ENCODE peak calls at places on chromosomes 7 and 10, in nine cellular contexts. R is cardiac muscle cell, U is fibroblast of lung, Y is heart right ventricle, B is PC-9, V is GM23338, Z is neuronal stem cell, Q is psoas muscle, I is mesendoderm. P is an unnamed sample. For H3K4me1, the result is how much of the 10 kb centered on the place peaks cover.

GRCh38 chr7:157072361-157072760 is 61.9 kb upstream of the MNX1 start:
- DNase-seq in R (no peak), U (no peak), Y (no peak), B (no peak), V (no peak), Z (no peak), Q (no peak), I (no peak), P (no peak)

GRCh38 chr7:130995252-130996081 is 261.5 kb upstream of the KLF14 start:
- DNase-seq in R (no peak), U (peak), Y (no peak), B (no peak), V (no peak), Z (no peak), Q (no peak), I (no peak), P (no peak)

GRCh38 chr10:49272251-49273081 is 26.5 kb upstream of the C10orf71 start:
- DNase-seq in R (no peak), U (no peak), Y (peak), B (no peak), V (no peak), Z (no peak), Q (peak), I (no peak), P (no peak)

GRCh38 chr7:28375729-28376128 is 36.6 kb upstream of the CREB5 start:
- DNase-seq in R (no peak), U (no peak), Y (no peak), B (no peak), V (no peak), Z (no peak), Q (no peak), I (no peak), P (no peak)

GRCh38 chr10:34184901-34185386 is 630.2 kb downstream of the PARD3 start:
- DNase-seq in R (no peak), U (no peak), Y (no peak), B (no peak), V (no peak), Z (no peak), Q (no peak), I (no peak), P (no peak)

GRCh38 chr7:157002819-157003421 is 7.5 kb downstream of the MNX1 start:
- DNase-seq in R (no peak), U (no peak), Y (no peak), B (no peak), V (peak), Z (no peak), Q (no peak), I (peak), P (no peak)

GRCh38 chr10:78292987-78293865 is 259.6 kb downstream of the RPS24 start:
- DNase-seq in R (peak), U (peak), Y (no peak), B (no peak), V (peak), Z (peak), Q (no peak), I (peak), P (peak)

GRCh38 chr10:126052171-126052570 is 155.8 kb downstream of the FANK1 start:
- DNase-seq in R (no peak), U (no peak), Y (no peak), B (no peak), V (no peak), Z (no peak), Q (no peak), I (no peak), P (no peak)

GRCh38 chr7:1440620-1441019 is 18.6 kb downstream of the MICALL2 start:
- DNase-seq in R (no peak), U (no peak), Y (no peak), B (no peak), V (no peak), Z (no peak), Q (no peak), I (no peak), P (no peak)

GRCh38 chr7:114048386-114049235 is 129.8 kb upstream of the PPP1R3A start:
- DNase-seq in R (no peak), U (peak), Y (no peak), B (no peak), V (peak), Z (no peak), Q (no peak), I (no peak), P (peak)

GRCh38 chr7:103695496-103695895 is 249.5 kb upstream of the SLC26A5 start:
- DNase-seq in R (no peak), U (no peak), Y (no peak), B (no peak), V (no peak), Z (no peak), Q (no peak), I (no peak), P (no peak)

GRCh38 chr7:124777268-124777667 is 11.7 kb upstream of the GPR37 start:
- DNase-seq in R (no peak), U (no peak), Y (no peak), B (no peak), V (no peak), Z (no peak), Q (no peak), I (peak), P (no peak)

GRCh38 chr10:71880425-71881306 is 29.6 kb upstream of the PSAP start:
- DNase-seq in R (no peak), U (no peak), Y (peak), B (no peak), V (no peak), Z (no peak), Q (peak), I (no peak), P (peak)

GRCh38 chr7:8724080-8724718 is 290.8 kb downstream of the NXPH1 start:
- DNase-seq in R (peak), U (no peak), Y (no peak), B (peak), V (peak), Z (peak), Q (no peak), I (peak), P (peak)

GRCh38 chr7:73742338-73742752 is 3.7 kb upstream of the ABHD11 start:
- DNase-seq in R (no peak), U (no peak), Y (no peak), B (peak), V (peak), Z (no peak), Q (no peak), I (peak), P (peak)

GRCh38 chr10:14748471-14748870 is 26.2 kb downstream of the FAM107B start:
- DNase-seq in R (no peak), U (no peak), Y (peak), B (peak), V (no peak), Z (no peak), Q (peak), I (peak), P (no peak)

GRCh38 chr7:128921866-128922440 is 11.4 kb upstream of the KCP start:
- DNase-seq in R (no peak), U (no peak), Y (no peak), B (no peak), V (no peak), Z (no peak), Q (no peak), I (no peak), P (no peak)

GRCh38 chr10:76285012-76285411 is 853.6 kb downstream of the LRMDA start:
- DNase-seq in R (no peak), U (peak), Y (no peak), B (no peak), V (no peak), Z (no peak), Q (no peak), I (no peak), P (no peak)

GRCh38 chr10:110789604-110790428 is 81.9 kb upstream of the PDCD4 start:
- DNase-seq in R (no peak), U (no peak), Y (no peak), B (no peak), V (no peak), Z (no peak), Q (no peak), I (no peak), P (no peak)

GRCh38 chr10:26438534-26439269 is 561 bp downstream of the APBB1IP start:
- DNase-seq in R (peak), U (peak), Y (peak), B (no peak), V (peak), Z (no peak), Q (peak), I (peak), P (peak)

GRCh38 chr10:71288461-71288860 is 30.6 kb upstream of the SLC29A3 start:
- DNase-seq in R (no peak), U (no peak), Y (no peak), B (no peak), V (no peak), Z (no peak), Q (no peak), I (no peak), P (no peak)

GRCh38 chr7:46576950-46577349 is 655.9 kb upstream of the IGFBP3 start:
- DNase-seq in R (no peak), U (peak), Y (no peak), B (no peak), V (no peak), Z (no peak), Q (no peak), I (no peak), P (no peak)
- H3K4me3 ChIP-seq in R (no peak), U (no peak), Y (no peak), B (no peak), V (no peak), Z (no peak), Q (no peak), I (no peak), P (no peak)

GRCh38 chr7:3067193-3067592 is 23.5 kb upstream of the CARD11 start:
- DNase-seq in R (no peak), U (peak), Y (no peak), B (no peak), V (no peak), Z (no peak), Q (no peak), I (no peak), P (no peak)

GRCh38 chr7:3065724-3066143 is 22.1 kb upstream of the CARD11 start:
- DNase-seq in R (peak), U (peak), Y (peak), B (peak), V (peak), Z (peak), Q (no peak), I (peak), P (no peak)

GRCh38 chr7:3068568-3068967 is 24.9 kb upstream of the CARD11 start:
- DNase-seq in R (no peak), U (no peak), Y (no peak), B (no peak), V (no peak), Z (no peak), Q (no peak), I (no peak), P (no peak)

GRCh38 chr7:3067606-3068005 is 23.9 kb upstream of the CARD11 start:
- DNase-seq in R (no peak), U (no peak), Y (no peak), B (no peak), V (no peak), Z (no peak), Q (no peak), I (no peak), P (no peak)

GRCh38 chr7:3066506-3066905 is 22.8 kb upstream of the CARD11 start:
- DNase-seq in R (no peak), U (no peak), Y (no peak), B (no peak), V (no peak), Z (no peak), Q (no peak), I (no peak), P (no peak)
- H3K4me1 ChIP-seq in R (under half), U (under half), Y (under half), B (under half), V (under half), Z (under half), Q (under half), I (under half), P (under half)

GRCh38 chr10:87625658-87626057 is 34.0 kb upstream of the PAPSS2 start:
- DNase-seq in R (no peak), U (no peak), Y (no peak), B (no peak), V (peak), Z (no peak), Q (no peak), I (no peak), P (no peak)
- H3K4me3 ChIP-seq in R (no peak), U (no peak), Y (no peak), B (no peak), V (peak), Z (no peak), Q (no peak), I (no peak), P (no peak)

GRCh38 chr10:8063128-8063908 is 8.8 kb downstream of the GATA3 start:
- DNase-seq in R (no peak), U (no peak), Y (no peak), B (no peak), V (peak), Z (no peak), Q (no peak), I (peak), P (no peak)

GRCh38 chr10:8064436-8064835 is 9.9 kb downstream of the GATA3 start:
- DNase-seq in R (no peak), U (no peak), Y (no peak), B (no peak), V (no peak), Z (no peak), Q (no peak), I (no peak), P (no peak)

GRCh38 chr10:8065651-8066050 is 11.2 kb downstream of the GATA3 start:
- DNase-seq in R (no peak), U (peak), Y (no peak), B (no peak), V (no peak), Z (no peak), Q (no peak), I (no peak), P (no peak)

GRCh38 chr10:8066146-8066545 is 11.7 kb downstream of the GATA3 start:
- DNase-seq in R (no peak), U (no peak), Y (no peak), B (no peak), V (no peak), Z (no peak), Q (no peak), I (no peak), P (no peak)

GRCh38 chr10:8063935-8064334 is 9.4 kb downstream of the GATA3 start:
- DNase-seq in R (no peak), U (no peak), Y (no peak), B (no peak), V (peak), Z (no peak), Q (no peak), I (no peak), P (no peak)
- H3K4me1 ChIP-seq in R (under half), U (under half), Y (under half), B (under half), V (half or more), Z (under half), Q (under half), I (under half), P (under half)

DNA sequence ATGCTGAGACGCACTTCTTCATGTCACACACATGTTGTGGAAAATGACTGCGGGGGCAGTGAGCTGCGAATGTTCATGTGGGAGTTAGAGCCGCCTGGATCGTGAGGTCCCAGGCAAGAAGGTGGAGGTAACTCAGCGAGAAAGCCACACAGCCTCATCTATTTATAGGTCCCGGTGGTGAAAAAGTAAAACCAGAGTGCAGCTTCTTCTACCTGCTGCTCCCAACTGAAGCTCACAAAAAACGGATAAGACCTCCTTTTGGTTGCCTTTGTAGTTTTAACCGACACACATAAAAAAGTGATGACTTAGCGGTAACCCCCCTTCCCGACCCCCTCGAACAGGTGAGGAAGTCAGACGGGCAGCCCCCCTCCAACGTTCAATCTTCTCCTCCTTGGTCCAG is 276.9 kb downstream of the GATA3 start:
- DNase-seq in R (no peak), U (no peak), Y (no peak), B (no peak), V (no peak), Z (no peak), Q (no peak), I (no peak), P (no peak)
- H3K4me3 ChIP-seq in R (no peak), U (no peak), Y (no peak), B (no peak), V (peak), Z (no peak), Q (no peak), I (no peak), P (no peak)

GRCh38 chr10:69495666-69496065 is 44.4 kb downstream of the TSPAN15 start:
- DNase-seq in R (no peak), U (no peak), Y (no peak), B (no peak), V (no peak), Z (no peak), Q (no peak), I (no peak), P (no peak)
- H3K4me1 ChIP-seq in R (under half), U (under half), Y (under half), B (under half), V (under half), Z (under half), Q (under half), I (under half), P (under half)

GRCh38 chr10:114767589-114768393 is 53.8 kb upstream of the FHIP2A start:
- DNase-seq in R (peak), U (no peak), Y (peak), B (no peak), V (peak), Z (no peak), Q (peak), I (peak), P (peak)
- H3K4me3 ChIP-seq in R (peak), U (peak), Y (peak), B (peak), V (peak), Z (peak), Q (peak), I (peak), P (peak)